ENCODE peak calls at places on chromosomes 11 and 22, in seven cellular contexts. One of them, this sample, is unnamed.

GRCh38 chr22:43079742-43080141 is 9.4 kb downstream of the TTLL1 start:
- DNase-seq in GM23338: no peak
- DNase-seq in SK-N-SH: no peak
- DNase-seq in MM.1S: no peak
- DNase-seq in PC-9: no peak
- DNase-seq in GM23248: no peak
- DNase-seq in neural progenitor cell: no peak
- DNase-seq in this sample: no peak

GRCh38 chr22:30240541-30241417 is 5.8 kb downstream of the LIF start:
- DNase-seq in GM23338: no peak
- DNase-seq in neural progenitor cell: no peak
- DNase-seq in PC-9: no peak
- DNase-seq in MM.1S: no peak
- DNase-seq in GM23248: no peak
- DNase-seq in SK-N-SH: no peak
- DNase-seq in this sample: no peak

GRCh38 chr11:69554849-69555248 is 73.4 kb downstream of the LINC01488 start:
- DNase-seq in neural progenitor cell: no peak
- DNase-seq in MM.1S: no peak
- DNase-seq in GM23248: no peak
- DNase-seq in PC-9: no peak
- DNase-seq in SK-N-SH: no peak
- DNase-seq in GM23338: no peak
- DNase-seq in this sample: no peak

GRCh38 chr22:32991353-32992115 is 66.6 kb downstream of the SYN3 start:
- DNase-seq in PC-9: peak; percentile 72
- DNase-seq in GM23338: no peak
- DNase-seq in SK-N-SH: peak; percentile 49
- DNase-seq in neural progenitor cell: no peak
- DNase-seq in GM23248: peak; percentile 53
- DNase-seq in MM.1S: no peak
- DNase-seq in this sample: no peak

GRCh38 chr11:87926250-87926970 is 248.8 kb downstream of the RAB38 start:
- DNase-seq in neural progenitor cell: no peak
- DNase-seq in PC-9: peak; percentile 38
- DNase-seq in GM23248: peak; percentile 94
- DNase-seq in SK-N-SH: no peak
- DNase-seq in GM23338: peak; percentile 7
- DNase-seq in MM.1S: no peak
- DNase-seq in this sample: peak; percentile 98

GRCh38 chr11:50071584-50072225 is 39.0 kb downstream of the OR4C45 start:
- DNase-seq in MM.1S: no peak
- DNase-seq in SK-N-SH: no peak
- DNase-seq in neural progenitor cell: no peak
- DNase-seq in GM23248: no peak
- DNase-seq in PC-9: no peak
- DNase-seq in GM23338: no peak
- DNase-seq in this sample: no peak

GRCh38 chr22:47332246-47332980 is 570.0 kb downstream of the TBC1D22A start:
- DNase-seq in SK-N-SH: no peak
- DNase-seq in neural progenitor cell: no peak
- DNase-seq in MM.1S: no peak
- DNase-seq in PC-9: no peak
- DNase-seq in GM23248: no peak
- DNase-seq in GM23338: no peak
- DNase-seq in this sample: no peak

GRCh38 chr11:100639140-100639539 is 47.9 kb upstream of the ARHGAP42 start:
- DNase-seq in neural progenitor cell: no peak
- DNase-seq in SK-N-SH: no peak
- DNase-seq in PC-9: no peak
- DNase-seq in GM23338: no peak
- DNase-seq in GM23248: no peak
- DNase-seq in MM.1S: no peak
- DNase-seq in this sample: no peak

GRCh38 chr11:91178366-91178765 is 955.5 kb upstream of the CHORDC1 start:
- DNase-seq in SK-N-SH: no peak
- DNase-seq in GM23248: no peak
- DNase-seq in GM23338: no peak
- DNase-seq in MM.1S: no peak
- DNase-seq in PC-9: no peak
- DNase-seq in neural progenitor cell: no peak
- DNase-seq in this sample: no peak

GRCh38 chr11:46918087-46918751 is at the start of gene LRP4:
- DNase-seq in PC-9: peak; percentile 74
- DNase-seq in GM23338: peak; percentile 73
- DNase-seq in MM.1S: peak; percentile 49
- DNase-seq in neural progenitor cell: peak; percentile 82
- DNase-seq in GM23248: peak; percentile 69
- DNase-seq in SK-N-SH: peak; percentile 95
- DNase-seq in this sample: no peak

GRCh38 chr11:78715639-78716311 is 141.1 kb upstream of the NARS2 start:
- DNase-seq in PC-9: peak; percentile 57
- DNase-seq in SK-N-SH: peak; percentile 72
- DNase-seq in neural progenitor cell: peak; percentile 88
- DNase-seq in GM23248: peak; percentile 50
- DNase-seq in MM.1S: peak; percentile 75
- DNase-seq in GM23338: peak; percentile 91
- DNase-seq in this sample: peak; percentile 99

GRCh38 chr22:32326647-32327046 is 31.0 kb upstream of the RFPL3 start:
- DNase-seq in neural progenitor cell: no peak
- DNase-seq in GM23248: no peak
- DNase-seq in MM.1S: no peak
- DNase-seq in SK-N-SH: no peak
- DNase-seq in GM23338: no peak
- DNase-seq in PC-9: no peak
- DNase-seq in this sample: no peak

GRCh38 chr11:120061761-120062560 is 76.0 kb downstream of the TRIM29 start:
- DNase-seq in GM23338: peak; percentile 78
- DNase-seq in GM23248: peak; percentile 59
- DNase-seq in neural progenitor cell: peak; percentile 89
- DNase-seq in PC-9: no peak
- DNase-seq in SK-N-SH: no peak
- DNase-seq in MM.1S: no peak
- DNase-seq in this sample: no peak

GRCh38 chr11:59754494-59754858 is 700 bp upstream of the STX3 start:
- DNase-seq in GM23248: peak; percentile 46
- DNase-seq in PC-9: peak; percentile 21
- DNase-seq in MM.1S: peak; percentile 47
- DNase-seq in SK-N-SH: peak; percentile 39
- DNase-seq in GM23338: peak; percentile 17
- DNase-seq in neural progenitor cell: peak; percentile 56
- DNase-seq in this sample: no peak

GRCh38 chr11:1515082-1516060 is 28.8 kb upstream of the MOB2 start:
- DNase-seq in PC-9: peak; percentile 66
- DNase-seq in GM23248: peak; percentile 85
- DNase-seq in GM23338: peak; percentile 91
- DNase-seq in MM.1S: peak; percentile 28
- DNase-seq in neural progenitor cell: peak; percentile 87
- DNase-seq in SK-N-SH: peak; percentile 96
- DNase-seq in this sample: peak; percentile 71

GRCh38 chr11:46119352-46120216 is 1.7 kb downstream of the PHF21A start:
- DNase-seq in MM.1S: peak; percentile 79
- DNase-seq in GM23248: peak; percentile 75
- DNase-seq in PC-9: peak; percentile 35
- DNase-seq in neural progenitor cell: peak; percentile 71
- DNase-seq in SK-N-SH: peak; percentile 70
- DNase-seq in GM23338: peak; percentile 60
- DNase-seq in this sample: peak; percentile 22

GRCh38 chr11:15650105-15650938 is 535.6 kb downstream of the INSC start:
- DNase-seq in MM.1S: peak; percentile 86
- DNase-seq in GM23248: peak; percentile 94
- DNase-seq in neural progenitor cell: peak; percentile 98
- DNase-seq in SK-N-SH: peak; percentile 96
- DNase-seq in PC-9: peak; percentile 92
- DNase-seq in GM23338: peak; percentile 93
- DNase-seq in this sample: peak; percentile 86

GRCh38 chr11:46383974-46384701 is 2.7 kb downstream of the MDK start:
- DNase-seq in GM23248: no peak
- DNase-seq in GM23338: no peak
- DNase-seq in SK-N-SH: no peak
- DNase-seq in MM.1S: no peak
- DNase-seq in neural progenitor cell: no peak
- DNase-seq in PC-9: no peak
- DNase-seq in this sample: peak; percentile 19

GRCh38 chr11:123509737-123510578 is 79.9 kb downstream of the GRAMD1B start:
- DNase-seq in PC-9: no peak
- DNase-seq in MM.1S: no peak
- DNase-seq in neural progenitor cell: peak; percentile 85
- DNase-seq in SK-N-SH: peak; percentile 84
- DNase-seq in GM23338: peak; percentile 80
- DNase-seq in GM23248: peak; percentile 77
- DNase-seq in this sample: peak; percentile 27

GRCh38 chr22:33510429-33510904 is 409.8 kb downstream of the LARGE1 start:
- DNase-seq in GM23338: no peak
- DNase-seq in MM.1S: no peak
- DNase-seq in SK-N-SH: no peak
- DNase-seq in neural progenitor cell: no peak
- DNase-seq in GM23248: no peak
- DNase-seq in PC-9: no peak
- DNase-seq in this sample: no peak

GRCh38 chr11:83612891-83613766 is 327.0 kb upstream of the CCDC90B start:
- DNase-seq in GM23338: peak; percentile 75
- DNase-seq in SK-N-SH: peak; percentile 19
- DNase-seq in GM23248: no peak
- DNase-seq in MM.1S: no peak
- DNase-seq in neural progenitor cell: peak; percentile 48
- DNase-seq in PC-9: no peak
- DNase-seq in this sample: no peak

GRCh38 chr11:133163463-133164419 is 368.6 kb downstream of the OPCML start:
- DNase-seq in neural progenitor cell: peak; percentile 62
- DNase-seq in GM23248: peak; percentile 62
- DNase-seq in MM.1S: peak; percentile 29
- DNase-seq in PC-9: no peak
- DNase-seq in SK-N-SH: peak; percentile 55
- DNase-seq in GM23338: peak; percentile 86
- DNase-seq in this sample: peak; percentile 62

GRCh38 chr11:69817265-69818236 is 1.7 kb downstream of the FGF3 start:
- DNase-seq in GM23338: peak; percentile 56
- DNase-seq in SK-N-SH: peak; percentile 75
- DNase-seq in PC-9: peak; percentile 38
- DNase-seq in MM.1S: no peak
- DNase-seq in neural progenitor cell: peak; percentile 77
- DNase-seq in GM23248: peak; percentile 19
- DNase-seq in this sample: peak; percentile 26

GRCh38 chr11:69613594-69613993 is 27.4 kb upstream of the CCND1 start:
- DNase-seq in GM23338: no peak
- DNase-seq in SK-N-SH: no peak
- DNase-seq in MM.1S: no peak
- DNase-seq in PC-9: no peak
- DNase-seq in neural progenitor cell: no peak
- DNase-seq in GM23248: no peak
- DNase-seq in this sample: no peak

GRCh38 chr11:128482092-128482491 is 105.3 kb downstream of the ETS1 start:
- DNase-seq in SK-N-SH: no peak
- DNase-seq in MM.1S: no peak
- DNase-seq in GM23338: no peak
- DNase-seq in GM23248: no peak
- DNase-seq in PC-9: no peak
- DNase-seq in neural progenitor cell: no peak
- DNase-seq in this sample: no peak
- H3F3A ChIP-seq in SK-N-SH: peaks cover under 1% of the 10 kb centered on the region
- H3F3A ChIP-seq in MM.1S: no peaks in the 10 kb centered on the region
- H3F3A ChIP-seq in GM23338: peaks cover 3% of the 10 kb centered on the region
- H3F3A ChIP-seq in GM23248: peaks cover 73% of the 10 kb centered on the region
- H3F3A ChIP-seq in PC-9: no peaks in the 10 kb centered on the region
- H3F3A ChIP-seq in neural progenitor cell: no peaks in the 10 kb centered on the region
- H3F3A ChIP-seq in this sample: no peaks in the 10 kb centered on the region

DNA sequence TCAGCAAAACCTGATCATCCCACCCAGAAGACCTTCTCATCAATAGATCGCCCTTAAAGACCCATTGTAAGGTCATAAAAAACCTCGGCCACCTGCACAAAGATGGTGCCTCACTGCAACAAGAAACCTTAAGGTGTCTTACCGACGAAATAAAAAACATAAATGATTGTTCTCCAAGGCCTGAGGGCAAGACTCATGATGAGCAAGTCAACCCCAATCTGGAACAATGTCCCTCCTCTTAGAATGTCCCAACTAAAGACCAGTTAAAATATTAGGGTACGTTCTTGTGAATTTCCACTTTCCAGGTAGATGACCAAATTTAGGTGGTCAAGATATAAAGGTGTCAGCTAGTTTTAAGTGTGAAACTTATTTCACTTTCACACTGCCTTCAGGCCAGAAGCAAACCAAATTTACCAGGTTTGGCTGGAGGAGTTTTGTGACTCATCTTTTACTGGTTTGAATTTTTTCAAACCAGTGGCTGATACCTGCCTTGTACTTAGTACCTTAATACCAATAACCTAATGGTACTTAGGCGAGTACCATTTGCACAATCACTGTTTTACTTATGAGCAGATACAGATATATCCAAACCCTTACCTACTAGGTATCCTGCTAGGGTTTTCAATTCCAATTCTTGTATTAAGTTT is 14.9 kb downstream of the KDELR3 start:
- DNase-seq in MM.1S: no peak
- DNase-seq in GM23248: no peak
- DNase-seq in SK-N-SH: no peak
- DNase-seq in PC-9: no peak
- DNase-seq in GM23338: no peak
- DNase-seq in neural progenitor cell: no peak
- DNase-seq in this sample: no peak
- H3F3A ChIP-seq in MM.1S: peaks cover 50% of the 10 kb centered on the region
- H3F3A ChIP-seq in GM23248: peaks cover 91% of the 10 kb centered on the region
- H3F3A ChIP-seq in SK-N-SH: peaks cover 17% of the 10 kb centered on the region
- H3F3A ChIP-seq in PC-9: peaks cover 84% of the 10 kb centered on the region
- H3F3A ChIP-seq in GM23338: peaks cover 47% of the 10 kb centered on the region
- H3F3A ChIP-seq in neural progenitor cell: peaks cover 94% of the 10 kb centered on the region
- H3F3A ChIP-seq in this sample: peaks cover 10% of the 10 kb centered on the region

DNA sequence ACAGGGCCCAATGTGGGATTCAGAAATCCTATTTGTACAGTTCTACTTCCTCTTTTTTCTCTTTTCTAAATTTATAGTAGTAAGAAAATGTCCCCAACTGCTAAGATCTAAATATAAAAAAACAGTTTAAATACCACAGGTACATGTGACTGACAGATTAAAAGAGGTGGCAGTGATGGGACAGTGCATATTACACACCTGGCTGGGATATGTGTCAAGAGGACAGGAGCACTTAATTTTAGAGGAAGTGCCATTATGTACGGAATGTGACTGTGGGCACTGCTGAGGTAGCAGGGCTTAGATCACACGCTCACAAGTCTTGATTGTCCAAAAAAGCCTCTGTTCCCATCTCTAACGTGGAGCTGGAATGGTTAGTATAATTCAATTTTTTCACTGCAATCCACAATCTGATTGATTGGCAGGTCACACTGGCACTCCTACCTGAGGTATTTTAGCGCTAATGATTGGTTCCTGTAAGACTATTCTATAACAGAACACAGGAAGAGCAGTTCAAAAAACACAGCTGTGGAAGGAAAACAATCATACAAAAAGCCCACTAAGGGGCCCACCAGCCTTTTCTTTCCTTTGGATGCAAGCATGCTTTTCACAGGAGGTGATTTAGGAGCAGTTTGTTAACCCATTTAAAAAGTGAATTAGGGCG is 34.6 kb downstream of the APOL5 start:
- DNase-seq in SK-N-SH: no peak
- DNase-seq in neural progenitor cell: peak; percentile 65
- DNase-seq in MM.1S: peak; percentile 45
- DNase-seq in GM23248: no peak
- DNase-seq in PC-9: no peak
- DNase-seq in GM23338: peak; percentile 30
- DNase-seq in this sample: no peak
- H3F3A ChIP-seq in SK-N-SH: peaks cover 13% of the 10 kb centered on the region
- H3F3A ChIP-seq in neural progenitor cell: peaks cover 37% of the 10 kb centered on the region
- H3F3A ChIP-seq in MM.1S: peaks cover 8% of the 10 kb centered on the region
- H3F3A ChIP-seq in GM23248: peaks cover 32% of the 10 kb centered on the region
- H3F3A ChIP-seq in PC-9: peaks cover 10% of the 10 kb centered on the region
- H3F3A ChIP-seq in GM23338: no peaks in the 10 kb centered on the region
- H3F3A ChIP-seq in this sample: no peaks in the 10 kb centered on the region

GRCh38 chr22:22165936-22166710 is 78.5 kb upstream of the VPREB1 start:
- DNase-seq in GM23248: no peak
- DNase-seq in MM.1S: no peak
- DNase-seq in SK-N-SH: no peak
- DNase-seq in GM23338: no peak
- DNase-seq in PC-9: no peak
- DNase-seq in neural progenitor cell: no peak
- DNase-seq in this sample: no peak
- H3F3A ChIP-seq in GM23248: no peaks in the 10 kb centered on the region
- H3F3A ChIP-seq in MM.1S: peaks cover 24% of the 10 kb centered on the region
- H3F3A ChIP-seq in SK-N-SH: no peaks in the 10 kb centered on the region
- H3F3A ChIP-seq in GM23338: no peaks in the 10 kb centered on the region
- H3F3A ChIP-seq in PC-9: no peaks in the 10 kb centered on the region
- H3F3A ChIP-seq in neural progenitor cell: no peaks in the 10 kb centered on the region
- H3F3A ChIP-seq in this sample: no peaks in the 10 kb centered on the region